ENCODE peak calls at places on chromosomes 13 and 19, in four cellular contexts. O, X, G and M are unnamed samples.

GRCh38 chr19:32901504-32902161 is 32.1 kb upstream of the SLC7A9 start:
- DNase-seq in X (no peak), G (no peak), O (no peak), M (no peak)

GRCh38 chr19:38360351-38360750 is 14.0 kb upstream of the PSMD8 start:
- DNase-seq in O (no peak), X (no peak), G (no peak), M (no peak)

GRCh38 chr13:99307648-99308339 is 595 bp upstream of the GPR183 start:
- DNase-seq in O (peak), X (no peak), G (no peak), M (no peak)

GRCh38 chr13:104773775-104774174 is 1707.6 kb upstream of the SLC10A2 start:
- DNase-seq in O (no peak), X (peak), G (no peak), M (no peak)

GRCh38 chr13:60974296-60974695 is 441.4 kb downstream of the PCDH20 start:
- DNase-seq in G (no peak), X (no peak), O (no peak), M (no peak)

GRCh38 chr13:36998624-36999041 is 507 bp downstream of the ALG5 start:
- DNase-seq in O (peak), X (peak), G (no peak), M (peak)

GRCh38 chr13:30105381-30105780 is 202.0 kb downstream of the KATNAL1 start:
- DNase-seq in X (no peak), G (no peak), O (no peak), M (no peak)

GRCh38 chr19:44903602-44904425 is 1.8 kb upstream of the APOE start:
- DNase-seq in O (peak), G (peak), X (peak), M (peak)

GRCh38 chr19:54607782-54608150 is 14.3 kb downstream of the LILRA1 start:
- DNase-seq in O (no peak), G (no peak), X (no peak), M (no peak)